ENCODE peak calls at places on chromosome 13, in ten cellular contexts. V, X, Z, S, Q, E, L, M, G and K are unnamed samples.

GRCh38 chr13:112709825-112710783 is 20.3 kb downstream of the ATP11A start:
- DNase-seq in S (peak), Q (no peak), L (no peak), V (no peak), X (no peak), M (no peak), G (no peak), Z (no peak), E (no peak), K (no peak)

GRCh38 chr13:73519720-73520119 is 460.9 kb downstream of the KLF5 start:
- DNase-seq in M (no peak), E (no peak), Q (no peak), X (no peak), Z (no peak), G (no peak), S (no peak), L (no peak), V (no peak), K (no peak)

GRCh38 chr13:33349314-33349995 is 63.9 kb upstream of the STARD13 start:
- DNase-seq in G (no peak), E (no peak), Q (peak), V (no peak), X (no peak), S (no peak), Z (no peak), M (no peak), L (no peak), K (no peak)

GRCh38 chr13:78604782-78605611 is 1.6 kb upstream of the POU4F1 start:
- DNase-seq in E (no peak), Q (peak), S (no peak), X (peak), V (no peak), L (no peak), Z (no peak), G (no peak), M (peak), K (no peak)

GRCh38 chr13:60591348-60591747 is 194.3 kb downstream of the TDRD3 start:
- DNase-seq in X (no peak), G (peak), E (peak), V (no peak), M (peak), S (no peak), Z (no peak), Q (no peak), L (peak), K (no peak)

GRCh38 chr13:30145709-30146367 is 161.5 kb downstream of the KATNAL1 start:
- DNase-seq in S (peak), Q (no peak), G (no peak), X (no peak), Z (no peak), E (no peak), M (no peak), V (no peak), L (no peak), K (peak)

GRCh38 chr13:79043208-79043607 is 362.8 kb downstream of the RBM26 start:
- DNase-seq in L (no peak), G (no peak), Q (no peak), M (no peak), X (no peak), E (no peak), V (no peak), Z (no peak), S (no peak), K (no peak)

GRCh38 chr13:113449693-113450347 is 3.5 kb downstream of the ADPRHL1 start:
- DNase-seq in E (no peak), L (no peak), V (no peak), Q (no peak), S (no peak), M (no peak), Z (no peak), X (no peak), G (no peak), K (no peak)

GRCh38 chr13:112769615-112770014 is 79.8 kb downstream of the ATP11A start:
- DNase-seq in Z (no peak), S (no peak), G (no peak), Q (no peak), V (no peak), L (no peak), E (no peak), M (no peak), X (no peak), K (no peak)

GRCh38 chr13:57633141-57633949 is 1.8 kb downstream of the PCDH17 start:
- DNase-seq in Z (no peak), X (peak), S (peak), E (no peak), Q (peak), L (no peak), M (no peak), G (peak), V (peak), K (no peak)

GRCh38 chr13:23050126-23050525 is 130.7 kb upstream of the SGCG start:
- DNase-seq in V (no peak), E (no peak), X (no peak), Z (no peak), G (no peak), S (no peak), M (no peak), L (no peak), Q (no peak), K (no peak)

GRCh38 chr13:39493966-39494365 is 109.0 kb downstream of the LHFPL6 start:
- DNase-seq in G (no peak), X (no peak), M (no peak), Q (peak), L (no peak), Z (no peak), E (no peak), V (no peak), S (no peak), K (no peak)

GRCh38 chr13:75489502-75490263 is 7.7 kb upstream of the TBC1D4 start:
- DNase-seq in V (peak), X (no peak), M (peak), L (peak), Z (peak), Q (no peak), S (no peak), G (peak), E (peak), K (no peak)

GRCh38 chr13:20093946-20094345 is 66.9 kb downstream of the GJA3 start:
- DNase-seq in E (no peak), M (no peak), X (no peak), Z (no peak), L (no peak), S (no peak), V (no peak), G (no peak), Q (no peak), K (no peak)

GRCh38 chr13:35531551-35531950 is 55.1 kb upstream of the MAB21L1 start:
- DNase-seq in E (no peak), V (no peak), L (no peak), Q (no peak), G (no peak), M (no peak), Z (no peak), X (peak), S (no peak), K (no peak)

GRCh38 chr13:74205313-74205690 is 71.1 kb upstream of the KLF12 start:
- DNase-seq in G (no peak), Z (no peak), L (no peak), V (no peak), S (no peak), E (no peak), X (no peak), Q (no peak), M (peak), K (no peak)

GRCh38 chr13:68056816-68057710 is 826.9 kb upstream of the PCDH9 start:
- DNase-seq in S (no peak), Z (no peak), E (no peak), L (peak), M (peak), V (no peak), G (peak), Q (peak), X (no peak), K (no peak)

GRCh38 chr13:73223372-73223781 is 164.6 kb downstream of the KLF5 start:
- DNase-seq in G (no peak), Q (no peak), S (no peak), V (no peak), L (peak), E (no peak), M (peak), Z (no peak), X (no peak), K (peak)

GRCh38 chr13:89695343-89696257 is 1651.9 kb upstream of the MIR17HG start:
- DNase-seq in V (peak), M (peak), Z (peak), L (no peak), G (peak), Q (peak), X (peak), S (no peak), E (no peak), K (no peak)

GRCh38 chr13:21050288-21051197 is 10.8 kb downstream of the LATS2 start:
- DNase-seq in S (no peak), L (peak), V (no peak), G (no peak), Z (no peak), Q (no peak), M (no peak), E (no peak), X (no peak), K (no peak)

GRCh38 chr13:75636339-75637095 is 387 bp downstream of the LMO7 start:
- DNase-seq in Q (peak), M (peak), G (peak), E (no peak), Z (no peak), S (peak), V (no peak), L (peak), X (peak), K (peak)

GRCh38 chr13:108915095-108915633 is 285.8 kb downstream of the MYO16 start:
- DNase-seq in Z (peak), E (no peak), V (no peak), L (peak), X (peak), Q (peak), S (no peak), G (peak), M (peak), K (no peak)

GRCh38 chr13:84641491-84641890 is 759.2 kb upstream of the SLITRK1 start:
- DNase-seq in Z (no peak), G (peak), X (no peak), L (peak), M (peak), V (no peak), E (no peak), S (no peak), Q (no peak), K (no peak)

GRCh38 chr13:30394798-30395191 is 27.5 kb upstream of the UBE2L5 start:
- DNase-seq in Z (no peak), V (no peak), S (no peak), X (no peak), M (peak), L (peak), E (no peak), Q (no peak), G (no peak), K (no peak)

GRCh38 chr13:73177911-73178565 is 119.2 kb downstream of the KLF5 start:
- DNase-seq in G (no peak), S (no peak), E (no peak), X (no peak), V (no peak), M (no peak), Q (no peak), Z (no peak), L (no peak), K (no peak)

GRCh38 chr13:83905641-83906040 is 23.4 kb upstream of the SLITRK1 start:
- DNase-seq in Z (no peak), X (no peak), G (no peak), L (no peak), V (no peak), S (no peak), Q (no peak), M (no peak), E (no peak), K (no peak)

GRCh38 chr13:83221256-83221655 is 661.0 kb downstream of the SLITRK1 start:
- DNase-seq in Q (no peak), Z (no peak), V (no peak), G (peak), M (no peak), E (no peak), X (no peak), S (no peak), L (no peak), K (no peak)

GRCh38 chr13:96091164-96091931 is 1.4 kb downstream of the HS6ST3 start:
- DNase-seq in E (no peak), Z (no peak), M (no peak), Q (peak), L (no peak), V (no peak), S (no peak), X (peak), G (no peak), K (no peak)

GRCh38 chr13:110062777-110063442 is 244.0 kb downstream of the COL4A1 start:
- DNase-seq in L (no peak), X (no peak), Q (no peak), Z (no peak), V (no peak), M (no peak), E (no peak), S (no peak), G (no peak), K (no peak)

GRCh38 chr13:96473463-96474157 is 383.7 kb downstream of the HS6ST3 start:
- DNase-seq in S (no peak), X (no peak), Q (peak), Z (no peak), V (no peak), G (peak), M (no peak), E (no peak), L (no peak), K (no peak)

GRCh38 chr13:81929988-81930387 is 1589.1 kb upstream of the SPRY2 start:
- DNase-seq in M (peak), E (no peak), V (no peak), X (peak), Q (peak), S (no peak), G (peak), L (peak), Z (no peak), K (no peak)

GRCh38 chr13:73338389-73338788 is 279.6 kb downstream of the KLF5 start:
- DNase-seq in L (no peak), Z (no peak), E (no peak), Q (no peak), S (no peak), V (no peak), G (peak), M (peak), X (no peak), K (no peak)

GRCh38 chr13:93262729-93263128 is 36.1 kb downstream of the GPC6 start:
- DNase-seq in V (no peak), G (peak), S (no peak), Q (no peak), X (no peak), Z (no peak), L (no peak), M (peak), E (peak), K (no peak)

DNA sequence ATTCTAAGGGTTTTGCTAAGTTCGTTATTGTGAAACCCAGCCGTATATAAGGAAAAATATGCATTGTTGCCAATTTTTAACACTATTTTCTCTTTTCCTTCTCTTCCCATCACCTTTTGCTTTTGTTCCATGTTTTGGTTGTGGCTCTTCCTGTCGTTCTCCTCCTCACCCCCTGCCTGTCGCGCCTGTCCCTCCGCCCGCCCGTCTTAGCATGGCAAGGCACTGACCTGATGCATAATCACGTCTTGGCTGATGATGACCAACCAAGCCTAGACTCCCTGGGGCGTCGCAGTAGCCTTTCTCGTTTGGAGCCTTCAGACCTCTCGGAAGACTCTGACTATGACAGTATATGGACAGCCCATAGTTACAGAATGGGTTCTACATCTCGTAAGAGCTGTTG is 28.5 kb upstream of the TEX29 start:
- DNase-seq in G (no peak), E (no peak), Z (no peak), M (no peak), S (no peak), L (no peak), V (no peak), X (no peak), Q (no peak), K (no peak)
- H3K4me3 ChIP-seq in G (no peak), E (no peak), Z (no peak), M (no peak), S (no peak), L (no peak), V (no peak), X (no peak), Q (no peak), K (no peak)

GRCh38 chr13:101880581-101880980 is 428.1 kb downstream of the ITGBL1 start:
- DNase-seq in S (no peak), M (no peak), G (no peak), E (no peak), X (no peak), V (no peak), Z (no peak), Q (no peak), L (no peak), K (no peak)
- H3K4me3 ChIP-seq in S (no peak), M (no peak), G (no peak), E (no peak), X (no peak), V (no peak), Z (no peak), Q (no peak), L (no peak), K (no peak)

DNA sequence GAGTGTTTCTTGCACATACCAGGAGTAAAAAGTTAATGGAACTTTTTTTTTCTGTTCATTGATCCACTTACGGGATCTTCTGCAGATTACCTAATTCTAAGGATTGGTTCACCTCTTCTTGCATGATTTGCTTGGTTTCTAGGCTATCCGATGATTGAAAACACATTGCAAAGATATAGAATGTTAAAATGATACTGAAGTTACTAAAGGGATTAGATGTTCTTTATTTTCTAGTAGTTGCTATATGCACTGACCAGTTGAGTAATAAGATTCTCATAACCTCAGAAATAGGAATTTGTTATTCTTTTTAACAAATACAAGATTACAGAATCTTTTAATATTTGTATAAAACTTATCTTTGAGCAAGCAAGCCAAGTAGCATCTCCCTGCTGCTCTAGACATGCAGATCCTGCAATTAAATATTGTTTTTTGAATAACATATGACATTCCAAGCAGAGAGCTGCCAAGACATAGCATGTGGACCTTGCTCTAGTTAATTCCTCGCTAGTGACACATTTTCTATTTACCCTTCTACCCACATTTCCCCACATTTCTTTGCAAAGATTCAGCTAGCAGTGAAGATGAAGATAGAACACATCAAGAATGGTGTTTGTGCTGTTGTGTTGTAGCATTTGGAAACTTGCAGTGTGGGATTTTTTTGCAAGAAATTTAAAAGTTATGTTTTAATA is 51.7 kb upstream of the RNF113B start:
- DNase-seq in V (no peak), S (no peak), E (no peak), Q (no peak), G (no peak), L (peak), M (no peak), X (no peak), Z (no peak), K (no peak)
- H3K4me3 ChIP-seq in V (no peak), S (no peak), E (no peak), Q (no peak), G (no peak), L (peak), M (no peak), X (no peak), Z (no peak), K (no peak)

DNA sequence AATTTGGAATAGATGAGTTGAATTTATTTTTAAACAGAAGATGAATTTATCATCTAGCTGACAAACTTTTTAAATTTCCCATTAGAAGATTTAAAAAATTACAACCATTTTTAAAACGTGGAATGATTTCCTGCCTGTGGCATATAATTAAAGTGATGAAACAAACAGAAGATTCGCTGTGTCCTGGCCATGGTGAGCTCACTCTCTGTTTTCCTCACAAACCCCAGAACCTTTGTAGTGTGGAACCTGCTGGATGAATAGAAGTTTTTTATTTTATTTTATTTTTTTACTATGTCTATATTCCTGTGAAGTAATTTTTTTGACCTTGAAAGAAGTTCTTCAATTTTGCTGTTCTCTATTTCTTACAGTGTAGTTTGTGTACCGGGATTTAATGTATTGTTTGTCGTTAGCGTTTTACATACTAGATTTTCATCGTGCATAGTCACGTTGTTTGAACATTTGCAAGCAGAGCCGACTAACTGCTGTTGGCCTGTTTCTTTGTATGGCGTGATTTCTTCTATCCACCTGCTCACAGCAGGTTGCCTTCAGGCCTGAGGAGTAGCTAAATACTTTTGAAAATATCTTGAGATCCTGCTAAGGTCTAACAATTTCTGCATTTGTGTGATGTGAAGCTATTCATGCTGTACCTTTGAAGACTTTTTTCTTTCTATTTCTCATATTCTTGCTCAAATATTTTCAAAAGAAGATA is 149.2 kb downstream of the GGACT start:
- DNase-seq in Z (no peak), M (no peak), L (no peak), V (no peak), X (no peak), S (no peak), G (no peak), E (no peak), Q (peak), K (no peak)
- H3K4me3 ChIP-seq in Z (no peak), M (no peak), L (no peak), V (no peak), X (no peak), S (no peak), G (no peak), E (no peak), Q (no peak), K (no peak)

DNA sequence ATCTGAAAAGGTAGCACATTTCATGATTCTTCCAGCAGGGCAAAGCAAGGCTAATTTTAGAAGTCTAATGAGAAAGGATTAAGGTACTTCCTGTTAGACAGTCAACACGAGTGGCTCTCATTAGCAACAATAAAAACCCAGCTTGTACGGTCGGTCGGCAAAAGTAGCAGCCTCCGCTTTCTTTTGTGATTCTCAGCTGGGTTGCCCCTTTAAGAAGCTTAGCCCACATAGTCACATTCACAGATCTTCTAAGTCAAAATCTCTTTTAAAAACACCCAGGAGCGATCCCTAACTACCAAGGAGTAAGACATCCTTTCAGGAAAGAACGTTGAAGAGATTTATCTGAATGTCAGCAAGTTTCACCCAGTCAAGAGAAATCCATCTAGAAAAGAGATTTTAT is 684.8 kb downstream of the DIAPH3 start:
- DNase-seq in L (no peak), Z (no peak), S (no peak), E (no peak), V (no peak), G (no peak), X (no peak), M (no peak), Q (peak), K (no peak)
- H3K4me3 ChIP-seq in L (no peak), Z (no peak), S (no peak), E (no peak), V (no peak), G (no peak), X (no peak), M (no peak), Q (no peak), K (no peak)

GRCh38 chr13:41577437-41577836 is 120.1 kb downstream of the RGCC start:
- DNase-seq in M (no peak), Z (no peak), Q (no peak), X (no peak), E (peak), V (peak), L (peak), G (peak), S (no peak), K (no peak)
- H3K4me3 ChIP-seq in M (no peak), Z (no peak), Q (no peak), X (no peak), E (no peak), V (no peak), L (no peak), G (no peak), S (no peak), K (no peak)

GRCh38 chr13:94640676-94641075 is 39.0 kb downstream of the GPR180 start:
- DNase-seq in L (peak), V (no peak), E (no peak), X (no peak), Q (no peak), Z (no peak), G (peak), M (peak), S (no peak), K (no peak)
- H3K4me3 ChIP-seq in L (no peak), V (no peak), E (no peak), X (no peak), Q (no peak), Z (no peak), G (no peak), M (no peak), S (no peak), K (no peak)